ENCODE peak calls at places on chromosomes 12 and 14, in four cellular contexts. Y is H1, J is HepG2, I is SK-N-SH. A is an unnamed sample.

GRCh38 chr14:36718216-36718615 is 56.6 kb downstream of the PAX9 start:
- DNase-seq in Y (no peak), J (peak; percentile 52), I (no peak), A (no peak)

GRCh38 chr12:32107376-32108267 is 975 bp downstream of the BICD1 start:
- DNase-seq in Y (no peak), J (peak; percentile 11), I (peak; percentile 31), A (no peak)

GRCh38 chr14:80926706-80927384 is 14.7 kb downstream of the CEP128 start:
- DNase-seq in Y (no peak), J (no peak), I (no peak), A (no peak)

GRCh38 chr14:71049435-71050147 is 142.3 kb downstream of the PCNX1 start:
- DNase-seq in Y (no peak), J (no peak), I (peak; percentile 3), A (no peak)

GRCh38 chr14:20278414-20278813 is 27.3 kb downstream of the TTC5 start:
- DNase-seq in Y (no peak), J (no peak), I (peak; percentile 7), A (no peak)

GRCh38 chr12:89349814-89350213 is 2.5 kb downstream of the DUSP6 start:
- DNase-seq in Y (no peak), J (no peak), I (peak; percentile 38), A (no peak)

GRCh38 chr12:113247123-113248045 is 26.1 kb downstream of the TPCN1 start:
- DNase-seq in Y (no peak), J (no peak), I (peak; percentile 33), A (no peak)

GRCh38 chr12:19546027-19546426 is 106.7 kb downstream of the AEBP2 start:
- DNase-seq in Y (no peak), J (no peak), I (no peak), A (peak; percentile 24)

GRCh38 chr12:30988086-30988485 is 61.5 kb downstream of the TSPAN11 start:
- DNase-seq in Y (no peak), J (no peak), I (no peak), A (no peak)

GRCh38 chr14:70982204-70982603 is 74.9 kb downstream of the PCNX1 start:
- DNase-seq in Y (no peak), J (no peak), I (no peak), A (no peak)

GRCh38 chr12:52667931-52668330 is 12.3 kb downstream of the KRT1 start:
- DNase-seq in Y (no peak), J (no peak), I (no peak), A (no peak)

GRCh38 chr14:21109377-21110260 is 8.8 kb downstream of the TMEM253 start:
- DNase-seq in Y (no peak), J (peak; percentile 79), I (no peak), A (no peak)

GRCh38 chr12:87008785-87009184 is 752.6 kb upstream of the MGAT4C start:
- DNase-seq in Y (no peak), J (peak; percentile 1), I (no peak), A (no peak)

GRCh38 chr12:55931317-55931779 is 386 bp downstream of the DGKA start:
- DNase-seq in Y (no peak), J (no peak), I (no peak), A (no peak)

GRCh38 chr14:29926228-29926627 is 1.4 kb downstream of the PRKD1 start:
- DNase-seq in Y (no peak), J (no peak), I (no peak), A (no peak)

GRCh38 chr14:75442642-75443041 is 14.8 kb downstream of the JDP2 start:
- DNase-seq in Y (no peak), J (no peak), I (no peak), A (no peak)

GRCh38 chr14:28778718-28779117 is 12.1 kb downstream of the FOXG1 start:
- DNase-seq in Y (no peak), J (no peak), I (no peak), A (no peak)
- TF ChIP-seq JUND in Y (no peak), J (no peak), I (no peak), A (no peak)

DNA sequence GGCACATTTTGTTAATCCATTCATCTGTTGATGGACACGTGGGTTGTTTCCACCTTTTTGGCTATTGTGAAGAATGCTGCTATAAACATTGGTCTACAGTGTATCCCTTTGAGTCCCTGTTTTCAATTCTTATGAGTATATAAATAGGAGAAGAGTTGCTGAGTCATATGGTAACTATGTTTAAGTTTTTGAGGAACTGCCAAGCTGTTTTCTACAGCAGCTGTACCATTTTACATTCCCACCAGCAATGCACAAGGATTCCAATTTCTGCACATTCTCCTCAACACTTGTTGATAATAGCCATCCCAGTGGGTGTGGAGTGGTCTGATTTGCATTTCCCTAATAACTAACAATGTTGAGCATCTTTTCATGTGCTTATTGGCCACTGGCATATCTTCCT is 6.9 kb upstream of the SVOP start:
- DNase-seq in Y (no peak), J (no peak), I (no peak), A (no peak)
- TF ChIP-seq JUND in Y (no peak), J (no peak), I (no peak), A (no peak)

DNA sequence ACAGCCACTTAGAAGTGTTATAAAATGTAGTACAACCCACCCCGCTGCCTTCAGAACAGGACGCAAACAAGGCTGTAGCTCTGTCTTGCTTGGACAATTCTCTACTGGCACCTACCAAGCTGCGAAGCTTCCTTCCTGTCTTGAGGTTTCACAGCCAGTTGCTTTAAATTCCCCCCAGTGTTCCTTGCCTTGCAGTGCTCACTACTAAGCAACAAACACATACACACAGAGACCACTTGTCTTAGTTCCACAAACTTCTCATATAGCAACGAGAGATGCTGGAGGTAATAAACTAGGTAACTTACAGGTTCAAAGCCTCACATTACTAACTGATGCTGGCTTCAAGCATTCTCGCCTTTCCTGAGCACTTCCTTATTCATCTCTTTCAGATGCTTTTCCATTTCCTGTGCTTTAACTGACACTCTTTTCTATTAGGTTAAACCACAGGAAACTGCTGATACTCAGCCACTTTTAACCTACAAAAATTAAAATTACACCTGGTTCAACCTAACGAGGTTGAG is 91.5 kb upstream of the PTGDR start:
- DNase-seq in Y (no peak), J (no peak), I (no peak), A (no peak)
- TF ChIP-seq JUND in Y (no peak), J (no peak), I (no peak), A (no peak)

DNA sequence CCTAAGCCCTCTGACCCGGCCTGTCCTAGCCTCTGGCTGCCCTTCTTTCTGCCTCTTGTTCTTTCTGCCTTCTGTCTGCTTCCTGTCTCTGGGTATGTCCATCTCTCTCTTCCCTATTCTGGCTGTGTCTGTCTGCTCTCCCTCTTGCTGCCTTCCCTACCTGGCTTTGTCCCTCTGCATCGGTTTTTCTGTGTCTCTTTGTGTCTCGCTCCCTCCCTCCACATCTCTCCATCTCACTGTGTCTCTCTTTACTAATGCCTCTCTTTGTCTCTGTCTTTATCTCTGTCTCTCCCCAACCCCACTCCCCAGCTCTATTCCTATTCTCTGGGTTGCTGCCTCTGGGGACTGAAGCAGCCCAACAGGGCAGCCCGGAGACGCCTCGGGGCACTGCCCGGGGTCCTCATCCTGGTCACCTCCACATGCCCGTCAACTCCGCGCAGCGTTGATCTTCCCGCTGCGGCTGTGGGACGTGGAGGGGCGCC is 10.1 kb downstream of the SHMT2 start:
- DNase-seq in Y (no peak), J (no peak), I (no peak), A (no peak)
- TF ChIP-seq JUND in Y (no peak), J (no peak), I (no peak), A (no peak)

GRCh38 chr12:66929121-66929520 is 250.2 kb upstream of the GRIP1 start:
- DNase-seq in Y (no peak), J (no peak), I (no peak), A (no peak)
- TF ChIP-seq JUND in Y (no peak), J (no peak), I (no peak), A (no peak)

GRCh38 chr14:72599579-72600470 is 294.1 kb downstream of the DPF3 start:
- DNase-seq in Y (no peak), J (no peak), I (no peak), A (no peak)
- TF ChIP-seq JUND in Y (no peak), J (no peak), I (no peak), A (no peak)

DNA sequence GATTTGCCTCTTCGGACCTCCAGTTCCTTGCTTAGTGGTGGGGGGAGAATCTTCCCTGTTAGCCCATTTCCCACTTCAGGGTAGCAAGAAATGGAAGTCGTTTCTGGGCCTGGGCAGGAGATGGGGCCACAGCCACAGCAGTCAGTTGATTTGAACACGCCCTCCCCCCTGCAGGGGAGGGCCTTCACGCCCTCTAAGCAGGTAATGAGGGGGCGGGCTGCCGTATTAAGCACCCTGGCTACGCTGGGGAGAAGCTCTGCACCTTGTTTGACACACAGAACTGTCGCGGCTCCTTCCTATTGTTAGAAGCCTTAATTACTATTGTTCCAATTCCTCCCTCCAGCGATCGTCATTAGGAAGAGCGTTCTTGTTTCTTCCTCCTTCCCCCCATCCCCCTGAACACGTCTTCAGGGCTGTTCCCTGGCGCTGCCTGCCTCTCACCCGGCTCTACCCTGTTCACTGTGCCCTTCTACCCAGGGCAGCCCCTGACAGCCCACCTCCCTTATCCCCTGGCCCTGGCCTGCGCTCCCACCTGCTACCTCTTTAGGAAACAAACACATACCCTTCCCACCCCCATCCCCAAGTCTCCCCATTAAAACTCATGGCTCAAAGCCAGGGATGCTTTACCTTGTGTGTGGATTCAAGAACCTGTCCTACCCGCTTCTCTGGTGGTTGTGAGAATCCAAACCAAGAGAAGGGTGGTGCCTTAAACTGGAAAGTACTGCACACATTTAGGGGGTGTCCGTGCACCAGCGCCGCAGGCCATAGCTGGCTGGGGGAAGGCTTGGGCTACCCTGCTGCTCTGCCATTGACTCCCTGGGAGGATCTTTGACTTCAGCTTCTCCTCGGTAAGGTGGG is 137.6 kb downstream of the TSPAN9 start:
- DNase-seq in Y (no peak), J (no peak), I (no peak), A (peak; percentile 75)
- TF ChIP-seq JUND in Y (no peak), J (no peak), I (no peak), A (no peak)

DNA sequence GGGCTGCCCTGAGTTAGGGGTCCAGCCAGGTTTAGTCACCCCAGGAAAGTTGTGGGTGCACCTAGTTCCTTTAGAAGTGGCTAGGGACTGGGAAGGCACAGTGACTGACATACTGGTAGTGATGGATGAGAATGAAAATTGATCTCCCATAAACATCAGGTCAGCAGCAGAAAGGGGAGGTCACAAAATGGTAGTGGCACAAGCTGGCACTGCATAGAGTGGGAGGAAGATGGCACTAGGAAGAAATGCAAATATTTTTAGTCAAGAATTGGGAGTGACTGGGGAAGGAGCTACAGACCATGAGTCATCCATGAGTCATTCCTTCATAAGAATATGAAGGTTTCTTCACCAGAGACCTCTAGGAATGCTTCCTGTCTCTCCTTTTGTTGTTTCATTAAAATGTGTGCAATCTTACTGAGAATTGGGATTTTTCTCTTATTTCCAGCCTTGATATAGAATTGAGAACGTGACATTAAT is 198.3 kb upstream of the AMIGO2 start:
- DNase-seq in Y (no peak), J (no peak), I (no peak), A (peak; percentile 32)
- TF ChIP-seq JUND in Y (peak; percentile 9), J (no peak), I (peak; percentile 60), A (no peak)

GRCh38 chr14:27668531-27668930 is 1070.7 kb upstream of the NOVA1 start:
- DNase-seq in Y (no peak), J (no peak), I (no peak), A (no peak)
- TF ChIP-seq JUND in Y (no peak), J (no peak), I (no peak), A (no peak)

DNA sequence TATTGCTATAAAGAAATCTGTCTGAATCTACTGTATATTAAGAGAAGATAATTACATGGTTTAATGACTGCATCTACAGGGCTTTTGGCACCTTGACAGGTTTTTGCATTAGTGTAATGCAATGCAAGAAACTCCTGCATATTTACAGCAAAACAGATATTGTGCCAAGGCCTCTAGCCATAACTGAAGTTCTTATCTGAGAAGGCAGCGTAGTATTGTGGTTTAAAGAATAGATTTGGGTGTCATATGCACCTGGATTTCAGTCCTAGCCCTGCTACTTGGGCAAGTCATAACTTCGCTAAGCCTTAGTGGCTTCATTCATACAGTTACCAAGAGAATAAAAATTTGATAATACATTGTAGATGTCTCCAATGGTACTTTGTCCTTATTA is 350.1 kb downstream of the CCDC91 start:
- DNase-seq in Y (no peak), J (no peak), I (no peak), A (no peak)
- TF ChIP-seq JUND in Y (no peak), J (no peak), I (no peak), A (no peak)